ENCODE peak calls at places on chromosomes 1 and 21, in four cellular contexts. F is prostate gland, D is thoracic aorta, E is uterus. P is an unnamed sample.

GRCh38 chr1:21308847-21309652 is 18.8 kb upstream of the ECE1 start:
- DNase-seq in F (peak; percentile 65), D (no peak), E (peak; percentile 89), P (no peak)

GRCh38 chr1:243842978-243843490 is 7.0 kb downstream of the AKT3 start:
- DNase-seq in E (peak; percentile 33), F (no peak), D (no peak), P (no peak)

GRCh38 chr1:211944733-211945500 is 90.4 kb downstream of the INTS7 start:
- DNase-seq in F (peak; percentile 87), D (no peak), E (no peak), P (no peak)

GRCh38 chr1:93605812-93606512 is 75.7 kb downstream of the BCAR3 start:
- DNase-seq in D (no peak), E (peak; percentile 44), F (peak; percentile 40), P (no peak)

GRCh38 chr21:37119421-37120218 is 46.6 kb downstream of the TTC3 start:
- DNase-seq in D (no peak), F (no peak), E (no peak), P (no peak)

GRCh38 chr1:113041569-113042335 is 31.2 kb upstream of the LRIG2 start:
- DNase-seq in D (no peak), F (no peak), E (no peak), P (no peak)

GRCh38 chr1:244210884-244211558 is 159.9 kb downstream of the ZBTB18 start:
- DNase-seq in E (no peak), D (no peak), F (no peak), P (no peak)

GRCh38 chr1:197485790-197486189 is 217.7 kb downstream of the CRB1 start:
- DNase-seq in F (no peak), E (no peak), D (no peak), P (no peak)

GRCh38 chr1:72281637-72282270 is 585 bp downstream of the NEGR1 start:
- DNase-seq in E (no peak), D (no peak), F (no peak), P (no peak)

GRCh38 chr1:248847956-248848561 is 10.0 kb downstream of the ZNF672 start:
- DNase-seq in E (no peak), D (no peak), F (no peak), P (no peak)

GRCh38 chr1:113488576-113489177 is 98.4 kb downstream of the MAGI3 start:
- DNase-seq in F (no peak), E (no peak), D (no peak), P (no peak)

GRCh38 chr1:2180297-2181245 is 14.0 kb downstream of the FAAP20 start:
- DNase-seq in E (no peak), F (no peak), D (no peak), P (no peak)

GRCh38 chr1:177897601-177898376 is 72.1 kb downstream of the SEC16B start:
- DNase-seq in E (no peak), F (no peak), D (no peak), P (no peak)

GRCh38 chr1:232822524-232822923 is 17.3 kb downstream of the MAP10 start:
- DNase-seq in F (no peak), D (no peak), E (no peak), P (no peak)

GRCh38 chr1:67479146-67479891 is 49.1 kb upstream of the SERBP1 start:
- DNase-seq in F (peak; percentile 62), D (peak; percentile 17), E (peak; percentile 77), P (no peak)

GRCh38 chr1:230982698-230983097 is 3.8 kb downstream of the ARV1 start:
- DNase-seq in E (no peak), F (no peak), D (no peak), P (no peak)

GRCh38 chr1:198155253-198155652 is 1.5 kb upstream of the NEK7 start:
- DNase-seq in E (no peak), D (no peak), F (no peak), P (no peak)

GRCh38 chr1:36794460-36794859 is 239.9 kb downstream of the GRIK3 start:
- DNase-seq in F (no peak), E (no peak), D (no peak), P (no peak)

GRCh38 chr1:28132110-28132897 is 43.9 kb upstream of the EYA3 start:
- DNase-seq in F (no peak), E (no peak), D (no peak), P (no peak)

DNA sequence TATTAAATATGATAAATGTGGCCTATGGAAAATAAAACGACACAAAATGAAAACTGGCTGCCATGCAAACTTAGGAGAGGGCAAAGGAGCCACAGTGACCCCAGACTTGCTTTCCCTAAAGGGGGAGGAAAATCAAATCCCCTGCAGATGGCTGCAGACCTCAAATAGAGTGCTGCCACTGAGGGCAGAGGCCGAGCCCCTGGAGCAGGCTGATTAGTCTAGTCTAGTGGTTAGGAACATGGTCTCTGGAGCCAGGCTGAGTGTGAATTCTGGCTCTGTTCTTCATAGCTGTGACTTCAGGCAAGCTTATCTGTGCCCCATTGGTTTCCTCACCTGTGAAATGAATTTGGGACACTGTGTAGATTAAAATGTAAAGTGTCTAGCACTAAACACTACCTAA is 60.8 kb downstream of the ITPKB start:
- DNase-seq in D (no peak), F (no peak), E (no peak), P (no peak)
- TF ChIP-seq CTCF in D (no peak), F (no peak), E (no peak), P (no peak)

GRCh38 chr1:111737216-111738132 is 1.7 kb downstream of the INKA2 start:
- DNase-seq in E (peak; percentile 10), D (no peak), F (no peak), P (no peak)

GRCh38 chr1:111738436-111739221 is 566 bp downstream of the INKA2 start:
- DNase-seq in E (peak; percentile 78), F (peak; percentile 74), D (no peak), P (no peak)

GRCh38 chr1:111739222-111739983 is at the start of gene INKA2:
- DNase-seq in F (peak; percentile 88), D (no peak), E (peak; percentile 87), P (peak; percentile 37)

GRCh38 chr1:111738133-111738435 is 1.1 kb downstream of the INKA2 start:
- DNase-seq in F (no peak), D (no peak), E (no peak), P (no peak)

GRCh38 chr1:111739984-111740765 is 980 bp upstream of the INKA2 start:
- DNase-seq in D (no peak), E (peak; percentile 77), F (peak; percentile 56), P (no peak)
- TF ChIP-seq CTCF in D (no peak), E (no peak), F (no peak), P (no peak)

GRCh38 chr1:40267767-40268187 is 9.7 kb downstream of the ZMPSTE24 start:
- DNase-seq in F (peak; percentile 32), D (no peak), E (no peak), P (no peak)

GRCh38 chr1:40265919-40266318 is 7.9 kb downstream of the ZMPSTE24 start:
- DNase-seq in F (no peak), D (no peak), E (no peak), P (no peak)

GRCh38 chr1:40265298-40265697 is 7.3 kb downstream of the ZMPSTE24 start:
- DNase-seq in D (no peak), E (no peak), F (no peak), P (no peak)

GRCh38 chr1:40268211-40268610 is 10.2 kb downstream of the ZMPSTE24 start:
- DNase-seq in F (no peak), E (no peak), D (no peak), P (no peak)

DNA sequence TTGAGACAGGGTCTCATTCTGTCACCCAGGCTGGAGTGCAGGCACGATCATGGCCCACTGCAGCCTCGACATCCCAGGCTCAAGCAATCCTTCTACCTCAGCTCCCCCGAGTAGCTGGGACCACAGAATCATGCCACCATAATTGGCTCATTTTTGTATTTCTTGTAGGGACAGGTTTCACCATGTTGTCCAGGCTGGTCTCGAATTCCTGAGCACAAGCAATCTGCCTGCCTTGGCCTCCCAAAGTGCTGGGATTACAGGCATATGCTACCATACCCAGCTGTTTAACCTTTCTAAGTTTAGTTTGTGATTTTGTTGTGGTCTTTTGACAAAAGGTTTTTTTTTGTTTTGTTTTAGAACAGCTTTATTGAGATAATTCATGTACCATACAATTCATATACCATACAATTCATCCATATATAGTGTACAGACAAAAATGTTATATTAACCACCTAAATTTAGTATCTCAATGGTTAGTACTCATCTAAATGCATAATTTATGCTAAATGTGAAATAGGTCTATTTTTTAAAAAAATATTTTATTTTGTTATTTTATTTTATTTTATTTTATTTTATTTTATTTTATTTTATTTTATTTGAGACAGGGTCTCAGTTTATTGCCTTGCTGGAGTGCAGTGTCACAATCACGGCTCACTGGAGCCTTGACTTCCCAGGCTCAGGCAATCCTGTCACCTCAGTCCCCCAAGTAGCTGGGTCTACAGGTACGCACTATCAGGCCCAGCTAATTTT is 8.9 kb downstream of the ZMPSTE24 start:
- DNase-seq in F (no peak), D (no peak), E (no peak), P (no peak)
- TF ChIP-seq CTCF in F (no peak), D (no peak), E (no peak), P (no peak)

DNA sequence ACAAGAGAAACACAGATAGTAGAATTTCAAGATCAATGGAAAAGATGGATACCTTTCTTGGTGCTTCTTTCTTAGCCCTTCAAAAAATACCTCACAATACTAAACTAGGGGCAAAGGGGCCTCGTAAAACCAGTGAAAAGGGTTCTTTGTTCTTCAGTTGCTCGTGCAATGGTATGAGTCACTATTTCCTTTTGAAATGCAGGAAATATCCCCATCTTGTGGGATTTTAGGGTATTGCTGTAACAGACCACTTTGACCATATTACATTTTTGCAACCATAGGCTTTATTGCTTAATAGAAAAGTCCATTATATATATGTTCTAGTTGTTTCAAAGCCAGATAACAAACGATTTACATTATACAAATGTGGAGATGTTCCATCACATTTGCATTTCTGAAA is 88.7 kb upstream of the PKN2 start:
- DNase-seq in F (no peak), D (no peak), E (no peak), P (no peak)
- TF ChIP-seq CTCF in F (no peak), D (no peak), E (no peak), P (peak; percentile 23)

DNA sequence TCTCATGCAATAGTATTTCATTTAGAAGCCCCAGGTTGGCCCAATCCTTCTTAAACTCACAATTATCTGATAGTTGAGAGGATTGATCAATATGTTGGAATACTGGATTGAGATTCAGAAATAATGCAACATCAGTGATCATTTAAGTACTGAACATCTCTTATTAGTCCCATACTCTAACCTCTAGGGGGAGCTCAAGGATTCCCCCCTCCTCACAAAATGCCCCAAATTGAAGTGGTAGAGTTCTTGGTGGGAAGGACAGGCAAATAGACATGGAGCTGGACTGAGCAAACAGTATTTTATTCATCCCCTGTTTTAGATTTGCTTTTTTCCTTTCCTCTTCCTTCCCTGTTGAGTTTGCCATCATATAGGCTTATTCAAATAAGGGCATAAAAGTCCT is 62.8 kb downstream of the NGF start:
- DNase-seq in E (no peak), D (no peak), F (no peak), P (no peak)
- TF ChIP-seq CTCF in E (no peak), D (peak; percentile 31), F (no peak), P (no peak)

GRCh38 chr1:155105604-155106011 is 22.1 kb upstream of the EFNA1 start:
- DNase-seq in E (no peak), D (no peak), F (no peak), P (no peak)

GRCh38 chr1:155106862-155107261 is 20.8 kb upstream of the EFNA1 start:
- DNase-seq in D (no peak), F (no peak), E (no peak), P (no peak)

GRCh38 chr1:155110381-155110780 is 17.3 kb upstream of the EFNA1 start:
- DNase-seq in F (no peak), E (no peak), D (no peak), P (no peak)

GRCh38 chr1:155104605-155105534 is 22.8 kb upstream of the EFNA1 start:
- DNase-seq in F (no peak), D (no peak), E (no peak), P (no peak)

GRCh38 chr1:155107309-155108283 is 20.1 kb upstream of the EFNA1 start:
- DNase-seq in D (no peak), E (no peak), F (no peak), P (no peak)
- TF ChIP-seq CTCF in D (no peak), E (no peak), F (no peak), P (no peak)

GRCh38 chr1:35560256-35561225 is 2.9 kb downstream of the NCDN start:
- DNase-seq in E (no peak), D (no peak), F (peak; percentile 83), P (no peak)
- TF ChIP-seq CTCF in E (no peak), D (no peak), F (no peak), P (no peak)